ENCODE peak calls at places on chromosomes 2 and 18, in five cellular contexts. L is WTC11, C is GM12878, K is K562, H is H1. Y is an unnamed sample.

GRCh38 chr2:55761024-55761423 is 67.4 kb upstream of the PNPT1 start:
- DNase-seq in L (no peak), C (no peak), K (no peak), H (no peak), Y (no peak)

GRCh38 chr2:241001413-241002274 is 3.2 kb downstream of the SNED1 start:
- DNase-seq in L (no peak), C (no peak), K (no peak), H (no peak), Y (no peak)

GRCh38 chr18:42861259-42861658 is 254.2 kb downstream of the RIT2 start:
- DNase-seq in L (no peak), C (no peak), K (no peak), H (no peak), Y (no peak)

GRCh38 chr2:437772-438393 is 150.0 kb upstream of the ALKAL2 start:
- DNase-seq in L (no peak), C (no peak), K (no peak), H (peak; percentile 41), Y (no peak)

GRCh38 chr2:56168163-56168562 is 15.6 kb upstream of the CCDC85A start:
- DNase-seq in L (no peak), C (no peak), K (no peak), H (no peak), Y (no peak)

GRCh38 chr2:119464977-119465376 is 33.3 kb downstream of the TMEM37 start:
- DNase-seq in L (no peak), C (no peak), K (peak; percentile 27), H (no peak), Y (no peak)

GRCh38 chr2:195561205-195562032 is 95.6 kb upstream of the SLC39A10 start:
- DNase-seq in L (no peak), C (peak; percentile 82), K (no peak), H (no peak), Y (no peak)

GRCh38 chr2:32617790-32618189 is 10.1 kb upstream of the TTC27 start:
- DNase-seq in L (no peak), C (no peak), K (no peak), H (no peak), Y (no peak)

GRCh38 chr2:234245945-234246344 is 195.4 kb downstream of the SPP2 start:
- DNase-seq in L (no peak), C (no peak), K (no peak), H (no peak), Y (no peak)

GRCh38 chr2:121129692-121130091 is 155.3 kb downstream of the TFCP2L1 start:
- DNase-seq in L (no peak), C (no peak), K (no peak), H (no peak), Y (no peak)

GRCh38 chr2:61096438-61096837 is 30.8 kb downstream of the SANBR start:
- DNase-seq in L (no peak), C (no peak), K (no peak), H (no peak), Y (no peak)

GRCh38 chr2:75503048-75503607 is 57.6 kb downstream of the EVA1A start:
- DNase-seq in L (no peak), C (no peak), K (no peak), H (no peak), Y (no peak)

DNA sequence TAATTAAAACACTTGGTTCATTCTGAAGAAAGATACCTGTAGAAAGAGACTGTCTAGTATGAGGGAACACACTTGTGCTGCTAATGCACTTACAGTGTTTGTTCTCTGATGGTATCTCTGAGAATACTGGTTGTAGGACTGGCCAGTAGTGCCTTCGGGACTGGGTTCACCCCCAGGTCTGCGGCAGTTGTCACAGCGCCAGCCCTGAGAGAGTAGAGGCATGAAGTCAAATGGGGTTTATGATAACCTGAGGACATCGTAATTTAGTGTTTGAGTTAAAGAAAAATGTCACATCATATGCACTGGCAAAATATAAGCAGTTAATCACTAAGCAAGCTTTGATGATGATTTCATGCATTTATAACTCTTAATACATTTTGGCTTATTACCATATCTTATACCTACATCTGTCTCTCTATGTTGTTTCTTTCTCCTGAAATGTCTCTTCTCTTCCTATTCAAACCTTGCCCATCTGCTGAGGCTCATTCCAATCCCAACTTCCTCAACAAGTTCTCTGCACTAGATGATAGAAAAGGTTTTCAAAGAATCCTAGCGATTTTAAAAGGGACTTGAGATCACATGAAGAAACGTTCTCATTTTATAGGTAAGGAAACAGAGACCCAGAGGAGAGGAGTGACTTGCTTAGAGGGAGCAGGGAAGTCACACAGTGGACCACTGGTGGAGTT is 50.2 kb downstream of the ATIC start:
- DNase-seq in L (no peak), C (no peak), K (no peak), H (no peak), Y (no peak)
- TF ChIP-seq ATF2 in L (no peak), C (no peak), K (no peak), H (no peak), Y (no peak)

DNA sequence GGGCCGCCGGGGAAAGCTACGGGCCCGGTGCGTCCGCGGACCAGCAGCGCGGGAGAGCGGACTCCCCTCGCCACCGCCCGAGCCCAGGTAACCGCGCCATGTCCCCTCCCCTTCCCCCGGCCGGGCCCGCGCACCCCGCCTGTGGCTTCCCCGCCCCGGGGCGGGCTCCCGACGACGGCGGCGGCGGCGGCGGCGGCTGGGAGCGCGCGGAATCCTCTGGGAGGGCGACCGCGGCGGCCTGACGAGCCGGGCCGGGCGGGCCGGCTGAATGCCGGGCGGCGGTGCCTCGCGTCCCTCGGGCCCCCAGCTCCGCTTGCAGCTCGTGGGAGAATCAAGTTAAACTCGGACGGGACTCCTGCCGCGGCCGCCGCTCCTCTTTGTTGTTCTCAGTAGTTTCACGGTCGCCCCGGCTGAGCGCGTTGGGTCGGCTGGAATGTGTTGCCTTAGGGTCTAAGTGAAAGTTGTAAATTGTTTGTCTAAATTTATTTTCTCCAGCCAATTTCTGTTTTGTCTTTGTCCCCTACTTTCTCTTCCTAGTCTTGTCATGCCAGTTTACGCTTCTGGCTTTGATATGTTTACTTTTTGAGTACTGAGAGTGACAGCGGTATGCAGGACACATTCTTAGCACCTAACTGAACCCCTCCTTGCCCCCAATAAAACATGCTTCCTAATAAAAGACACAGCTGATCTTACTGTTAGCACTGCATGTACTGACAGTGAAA is 685 bp downstream of the SMAD4 start:
- DNase-seq in L (peak; percentile 65), C (no peak), K (no peak), H (peak; percentile 69), Y (peak; percentile 41)
- TF ChIP-seq ATF3 in L (no peak), C (no peak), K (no peak), H (no peak), Y (no peak)

DNA sequence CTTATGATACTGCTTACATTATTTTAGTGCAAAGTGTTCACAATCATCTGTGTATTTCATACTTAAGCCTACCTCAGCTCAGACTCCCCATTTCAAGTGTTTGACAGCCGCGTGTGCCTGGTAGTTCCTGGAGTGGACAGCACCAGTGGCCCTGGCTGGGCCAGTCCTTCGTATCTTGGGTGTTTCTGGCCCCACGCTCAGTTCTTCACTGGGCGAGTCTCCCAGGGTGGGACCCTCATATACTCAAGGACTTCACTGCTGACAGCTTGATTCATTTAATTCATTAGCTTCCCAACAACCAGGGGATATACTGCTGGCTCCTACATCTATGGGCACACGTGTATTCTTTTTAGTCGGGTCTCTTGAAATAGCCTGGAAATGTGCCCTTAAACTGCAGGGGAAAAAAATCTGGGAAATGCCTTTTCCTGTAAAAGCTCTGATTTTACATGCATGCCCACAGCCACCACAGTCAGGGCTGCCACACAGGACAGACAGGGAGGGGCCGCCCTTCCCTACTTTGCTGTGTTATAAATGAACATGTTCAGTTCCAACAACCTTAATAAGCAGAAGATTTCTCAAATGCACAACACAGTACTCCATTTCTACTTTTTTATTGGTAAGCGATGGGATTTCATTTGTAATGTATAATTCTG is 205.4 kb upstream of the REV1 start:
- DNase-seq in L (no peak), C (no peak), K (no peak), H (peak; percentile 16), Y (no peak)
- TF ChIP-seq MAX in L (no peak), C (no peak), K (no peak), H (no peak), Y (no peak)

GRCh38 chr2:14348247-14348646 is 284.3 kb upstream of the LRATD1 start:
- DNase-seq in L (no peak), C (no peak), K (no peak), H (no peak), Y (no peak)
- TF ChIP-seq ATF2 in L (no peak), C (no peak), K (no peak), H (no peak), Y (no peak)

GRCh38 chr18:555705-556402 is 24.3 kb upstream of the CETN1 start:
- DNase-seq in L (no peak), C (no peak), K (no peak), H (no peak), Y (no peak)

GRCh38 chr18:551404-552061 is 28.6 kb upstream of the CETN1 start:
- DNase-seq in L (no peak), C (peak; percentile 20), K (no peak), H (no peak), Y (no peak)
- TF ChIP-seq ATF3 in L (no peak), C (no peak), K (no peak), H (no peak), Y (no peak)

DNA sequence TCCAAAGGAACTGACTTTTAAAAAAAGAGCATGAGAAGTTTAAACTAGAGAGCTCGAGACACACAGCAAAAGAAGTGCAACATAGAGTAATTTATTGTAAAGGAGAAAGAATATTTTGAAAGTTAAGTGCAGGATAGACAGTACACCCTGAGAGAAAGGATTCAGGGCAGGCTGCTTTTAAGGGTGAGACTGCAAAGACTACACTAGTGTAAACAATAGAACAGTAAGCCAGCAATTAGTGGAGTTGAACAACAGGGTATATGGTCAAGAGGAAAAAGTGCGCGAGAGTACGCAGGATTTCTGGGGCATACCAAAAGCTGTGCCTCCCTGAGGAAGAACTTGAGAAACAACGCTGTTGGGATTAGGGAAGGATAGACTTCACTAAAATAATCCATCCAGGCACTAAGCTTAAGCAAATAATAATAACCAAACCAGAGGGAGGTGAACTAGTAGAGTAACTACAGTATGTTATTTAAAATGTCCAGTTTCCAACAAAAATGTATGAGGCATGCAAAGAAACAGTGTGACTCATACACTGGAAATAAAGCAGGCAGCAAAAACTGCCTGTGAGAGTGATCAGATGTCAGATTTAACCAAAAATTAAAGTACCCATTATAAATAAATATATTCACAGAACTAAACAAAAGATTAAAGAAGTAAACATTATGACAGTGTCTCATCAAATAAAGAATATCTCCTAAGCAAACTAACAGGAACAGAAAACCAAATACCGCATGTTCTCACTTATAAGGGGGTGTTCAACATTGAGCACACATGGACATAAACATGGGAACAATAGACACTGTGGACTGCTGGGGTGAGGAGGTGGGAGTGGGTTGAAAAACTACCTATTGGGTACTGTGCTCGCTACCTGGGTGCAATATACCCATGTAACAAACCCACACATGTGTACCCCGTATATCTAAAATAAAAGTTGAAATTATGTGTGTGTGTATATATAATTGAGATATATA is 40.5 kb upstream of the EMILIN2 start:
- DNase-seq in L (no peak), C (no peak), K (no peak), H (no peak), Y (no peak)
- TF ChIP-seq MAX in L (no peak), C (no peak), K (no peak), H (no peak), Y (no peak)

GRCh38 chr2:137929504-137929886 is 34.8 kb upstream of the HNMT start:
- DNase-seq in L (no peak), C (no peak), K (no peak), H (no peak), Y (no peak)
- TF ChIP-seq ATF2 in L (no peak), C (no peak), K (no peak), H (no peak), Y (no peak)

DNA sequence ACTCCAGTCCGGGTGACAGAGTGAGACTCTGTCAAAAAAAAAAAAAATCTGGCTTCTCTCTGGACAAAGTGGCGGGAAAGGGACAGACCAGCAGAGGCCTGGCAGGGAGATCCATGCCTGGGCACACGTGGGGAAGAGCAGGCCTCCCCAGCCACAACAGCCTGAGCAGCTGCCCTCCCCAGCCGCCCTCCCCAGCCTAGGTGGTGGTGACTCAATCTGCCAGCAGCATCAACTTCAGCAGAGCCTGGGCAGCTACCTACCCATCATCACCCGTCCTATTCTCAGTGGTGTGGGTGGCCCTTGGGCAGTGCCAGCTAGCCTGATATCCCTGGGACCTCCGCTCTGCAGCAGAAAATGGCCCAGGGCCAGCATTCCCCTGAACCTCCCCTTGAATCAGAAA is 612.4 kb downstream of the FBXO15 start:
- DNase-seq in L (no peak), C (no peak), K (no peak), H (no peak), Y (no peak)
- TF ChIP-seq ATF3 in L (no peak), C (no peak), K (no peak), H (no peak), Y (no peak)

Y was measured in HepG2.